ENCODE peak calls at places on chromosomes 6 and 20, in four cellular contexts. T, F, B and P are unnamed samples.

GRCh38 chr20:44615876-44616603 is 33.7 kb downstream of the PKIG start:
- ATAC-seq in F (no peak), T (no peak), B (peak; percentile 1), P (no peak)

GRCh38 chr6:35640017-35640664 is 48.6 kb downstream of the FKBP5 start:
- ATAC-seq in F (no peak), B (no peak), T (no peak), P (peak; percentile 81)

GRCh38 chr6:158488065-158488464 is 71.8 kb upstream of the TMEM181 start:
- ATAC-seq in T (peak; percentile 40), F (peak; percentile 42), B (no peak), P (peak; percentile 78)

GRCh38 chr20:57480444-57481152 is 44.3 kb downstream of the CTCFL start:
- ATAC-seq in B (peak; percentile 53), F (peak; percentile 67), T (no peak), P (no peak)

GRCh38 chr6:28008053-28008452 is 51.0 kb downstream of the OR2B6 start:
- ATAC-seq in F (no peak), B (no peak), T (no peak), P (no peak)

GRCh38 chr6:16286151-16286522 is 47.8 kb downstream of the GMPR start:
- ATAC-seq in B (peak; percentile 34), T (peak; percentile 59), F (peak; percentile 55), P (peak; percentile 61)

GRCh38 chr6:47348316-47348863 is 38.7 kb upstream of the TNFRSF21 start:
- ATAC-seq in T (no peak), B (no peak), F (no peak), P (no peak)

GRCh38 chr6:89993411-89993810 is 99.1 kb downstream of the GJA10 start:
- ATAC-seq in T (no peak), B (no peak), F (peak; percentile 52), P (peak; percentile 64)

GRCh38 chr20:20732641-20733040 is 20.2 kb upstream of the RALGAPA2 start:
- ATAC-seq in B (no peak), T (no peak), F (no peak), P (no peak)

GRCh38 chr6:108106694-108107093 is 32.2 kb upstream of the OSTM1 start:
- ATAC-seq in B (no peak), T (peak; percentile 23), F (no peak), P (no peak)

GRCh38 chr6:116028233-116028632 is 32.5 kb downstream of the FRK start:
- ATAC-seq in F (no peak), B (no peak), T (no peak), P (no peak)

GRCh38 chr6:162244031-162244430 is 483.5 kb downstream of the PRKN start:
- ATAC-seq in F (no peak), T (no peak), B (no peak), P (no peak)

GRCh38 chr6:112501705-112502104 is 154.6 kb downstream of the RFPL4B start:
- ATAC-seq in B (no peak), T (no peak), F (no peak), P (no peak)

GRCh38 chr20:38196016-38196415 is 30.9 kb upstream of the TGM2 start:
- ATAC-seq in F (no peak), T (no peak), B (no peak), P (no peak)

GRCh38 chr6:155093430-155093829 is 98.3 kb downstream of the TIAM2 start:
- ATAC-seq in B (no peak), F (peak; percentile 71), T (no peak), P (peak; percentile 91)

GRCh38 chr20:32387262-32387661 is 29.1 kb downstream of the ASXL1 start:
- ATAC-seq in B (no peak), F (peak; percentile 95), T (no peak), P (peak; percentile 96)

GRCh38 chr6:160137989-160138835 is 16.6 kb downstream of the SLC22A1 start:
- ATAC-seq in F (peak; percentile 81), B (peak; percentile 35), T (peak; percentile 91), P (peak; percentile 64)

GRCh38 chr20:36881888-36882287 is 6.0 kb downstream of the TLDC2 start:
- ATAC-seq in T (peak; percentile 79), B (no peak), F (peak; percentile 96), P (peak; percentile 99)

GRCh38 chr6:40907198-40907701 is 131.8 kb downstream of the UNC5CL start:
- ATAC-seq in F (no peak), T (peak; percentile 14), B (no peak), P (no peak)

GRCh38 chr6:25007269-25007699 is 71.5 kb upstream of the RIPOR2 start:
- ATAC-seq in F (peak; percentile 83), B (no peak), T (peak; percentile 14), P (peak; percentile 94)

GRCh38 chr20:34798871-34799270 is 26.6 kb downstream of the NCOA6 start:
- ATAC-seq in T (no peak), B (no peak), F (no peak), P (no peak)

GRCh38 chr6:149065658-149066556 is 251.6 kb upstream of the TAB2 start:
- ATAC-seq in T (peak; percentile 76), F (peak; percentile 97), B (peak; percentile 65), P (peak; percentile 88)

GRCh38 chr6:25062070-25062811 is 126.5 kb upstream of the RIPOR2 start:
- ATAC-seq in F (no peak), B (peak; percentile 94), T (no peak), P (no peak)

GRCh38 chr6:113901482-113901881 is 44.3 kb downstream of the MARCKS start:
- ATAC-seq in T (no peak), F (no peak), B (peak; percentile 51), P (no peak)

GRCh38 chr20:38859070-38859690 is 53.7 kb downstream of the PPP1R16B start:
- ATAC-seq in T (no peak), B (no peak), F (peak; percentile 49), P (peak; percentile 49)